ENCODE peak calls at places on chromosomes 5 and 9, in eight cellular contexts. P, X, J, N, M, T, A and O are unnamed samples.

GRCh38 chr5:98769006-98769255 is 4.5 kb upstream of the RGMB start:
- DNase-seq in M (peak), N (no peak), J (peak), P (peak), A (peak), X (peak), T (peak), O (no peak)

GRCh38 chr9:105401651-105402050 is 46.2 kb upstream of the FSD1L start:
- DNase-seq in N (no peak), A (no peak), X (peak), J (no peak), M (no peak), T (no peak), P (no peak), O (no peak)

GRCh38 chr5:154583545-154584168 is 105.6 kb upstream of the HAND1 start:
- DNase-seq in X (no peak), N (peak), T (no peak), P (peak), A (no peak), M (no peak), J (no peak), O (peak)

GRCh38 chr9:117448066-117448465 is 33.2 kb upstream of the ASTN2 start:
- DNase-seq in P (peak), M (no peak), J (no peak), X (no peak), N (no peak), T (no peak), A (no peak), O (no peak)

GRCh38 chr9:14323969-14324366 is 10.0 kb upstream of the NFIB start:
- DNase-seq in J (no peak), M (no peak), X (no peak), N (no peak), A (no peak), T (no peak), P (no peak), O (no peak)

GRCh38 chr5:11588803-11589202 is 315.4 kb downstream of the CTNND2 start:
- DNase-seq in P (no peak), T (no peak), X (no peak), A (no peak), J (peak), N (no peak), M (no peak), O (no peak)

GRCh38 chr5:54874337-54875021 is 110.9 kb downstream of the ESM1 start:
- DNase-seq in M (no peak), J (peak), N (no peak), A (no peak), X (no peak), P (peak), T (no peak), O (peak)

GRCh38 chr5:31743678-31744077 is 104.7 kb downstream of the PDZD2 start:
- DNase-seq in J (no peak), M (no peak), P (no peak), N (no peak), A (no peak), X (no peak), T (no peak), O (no peak)

GRCh38 chr9:69476797-69477196 is 151.8 kb downstream of the ENTREP1 start:
- DNase-seq in N (no peak), P (no peak), J (no peak), X (no peak), M (no peak), T (no peak), A (no peak), O (no peak)

GRCh38 chr5:153447534-153447933 is 42.9 kb upstream of the GRIA1 start:
- DNase-seq in J (no peak), N (no peak), T (no peak), M (no peak), P (no peak), X (no peak), A (no peak), O (no peak)

GRCh38 chr9:91659529-91660294 is 236.1 kb upstream of the NFIL3 start:
- DNase-seq in X (peak), T (no peak), N (peak), P (peak), M (no peak), J (peak), A (no peak), O (peak)

GRCh38 chr9:22413884-22414283 is 32.7 kb upstream of the DMRTA1 start:
- DNase-seq in A (no peak), N (no peak), T (no peak), J (no peak), P (no peak), M (no peak), X (no peak), O (peak)

GRCh38 chr5:133581348-133581747 is 31.0 kb downstream of the FSTL4 start:
- DNase-seq in X (no peak), M (no peak), T (no peak), J (no peak), A (no peak), N (no peak), P (no peak), O (no peak)

GRCh38 chr5:119402081-119402480 is 46.3 kb downstream of the TNFAIP8 start:
- DNase-seq in T (no peak), M (no peak), X (no peak), N (no peak), J (no peak), P (no peak), A (no peak), O (no peak)

GRCh38 chr9:135930446-135931345 is 23.4 kb upstream of the CAMSAP1 start:
- DNase-seq in M (no peak), X (no peak), N (no peak), T (peak), A (no peak), P (no peak), J (no peak), O (no peak)

GRCh38 chr5:72920690-72921089 is 35.2 kb upstream of the FCHO2 start:
- DNase-seq in M (no peak), N (peak), J (no peak), T (no peak), X (no peak), A (no peak), P (peak), O (peak)

GRCh38 chr5:106454651-106455415 is 1215.9 kb downstream of the EFNA5 start:
- DNase-seq in P (peak), T (no peak), X (peak), A (no peak), J (peak), N (peak), M (no peak), O (peak)

GRCh38 chr5:1346627-1347440 is 1.9 kb upstream of the CLPTM1L start:
- DNase-seq in N (no peak), T (no peak), X (no peak), A (no peak), M (no peak), J (no peak), P (no peak), O (no peak)

GRCh38 chr9:35718726-35719511 is 13.1 kb downstream of the TLN1 start:
- DNase-seq in A (no peak), P (no peak), J (no peak), N (no peak), M (no peak), T (no peak), X (no peak), O (peak)

GRCh38 chr5:58462623-58463230 is 2.8 kb upstream of the PLK2 start:
- DNase-seq in X (peak), N (peak), J (no peak), A (peak), M (no peak), T (no peak), P (peak), O (peak)

GRCh38 chr5:3351581-3352442 is 243.8 kb upstream of the IRX1 start:
- DNase-seq in M (no peak), X (no peak), A (no peak), P (no peak), N (no peak), J (no peak), T (no peak), O (no peak)

GRCh38 chr9:128625391-128626145 is 31.1 kb downstream of the DYNC2I2 start:
- DNase-seq in T (no peak), M (no peak), J (no peak), X (no peak), A (no peak), N (no peak), P (no peak), O (no peak)

GRCh38 chr5:171712616-171713015 is 73.0 kb upstream of the SMIM23 start:
- DNase-seq in A (peak), N (no peak), P (no peak), J (no peak), M (no peak), X (no peak), T (no peak), O (no peak)

DNA sequence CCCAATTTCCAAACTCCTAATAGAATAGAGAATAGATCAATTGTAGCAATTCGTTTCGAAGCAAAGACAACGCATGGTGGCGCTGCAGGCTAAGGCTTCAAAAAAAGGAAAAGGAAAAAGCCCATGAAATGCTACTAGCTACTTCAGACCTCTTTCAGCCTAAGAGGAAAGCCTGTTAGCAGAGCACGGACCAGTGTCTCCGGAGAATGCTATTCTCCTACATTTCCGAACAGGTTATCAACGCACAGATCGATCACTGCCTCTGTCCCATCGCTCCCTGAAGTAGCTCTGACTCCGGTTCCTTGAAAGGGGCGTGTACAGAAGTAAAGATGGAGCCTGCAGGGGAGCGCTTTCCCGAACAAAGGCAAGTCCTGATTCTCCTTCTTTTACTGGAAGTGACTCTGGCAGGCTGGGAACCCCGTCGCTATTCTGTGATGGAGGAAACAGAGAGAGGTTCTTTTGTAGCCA is at the start of gene PCDHB15:
- DNase-seq in N (no peak), M (no peak), A (no peak), P (peak), T (no peak), X (peak), J (peak), O (no peak)
- TF ChIP-seq CTCF in N (no peak), M (peak), A (no peak), P (peak), T (no peak), X (no peak), J (peak), O (no peak)

DNA sequence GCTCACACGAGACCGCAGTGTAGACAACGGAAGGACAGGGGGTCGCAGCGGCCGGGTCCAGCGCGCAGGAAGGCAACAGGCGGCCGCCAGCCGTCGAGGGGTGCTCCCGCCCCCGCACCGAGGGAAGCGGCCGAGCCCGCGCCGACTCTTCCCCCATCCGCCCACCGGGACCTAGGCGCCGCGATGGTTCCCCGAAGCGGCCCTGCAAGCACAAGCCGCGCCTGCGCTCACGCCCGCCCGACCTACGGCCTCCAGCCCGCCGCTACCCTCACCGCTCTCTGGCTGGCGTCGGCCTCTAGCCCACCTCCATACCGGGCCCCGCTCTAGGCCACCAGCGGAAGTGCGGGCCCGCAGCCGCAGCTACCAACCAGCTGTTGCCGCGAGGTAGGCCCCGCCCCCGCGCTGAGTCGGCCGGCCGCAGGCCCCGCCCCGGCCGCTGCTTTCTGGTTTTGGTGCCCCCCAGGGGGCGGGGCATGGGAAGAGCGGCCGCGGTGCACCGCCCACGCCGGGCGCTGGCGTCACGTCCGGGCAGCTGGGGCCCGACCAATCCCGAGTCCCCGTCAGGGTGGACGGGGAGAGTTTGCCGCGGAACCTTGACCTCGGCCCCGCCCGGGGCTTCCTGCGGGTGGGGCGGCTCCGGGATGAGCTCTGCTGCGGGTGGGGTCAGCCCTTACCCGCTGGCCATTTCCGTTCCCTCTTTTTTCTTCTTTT is at the start of gene SETX:
- DNase-seq in M (peak), N (peak), J (peak), X (peak), P (peak), A (peak), T (peak), O (peak)
- TF ChIP-seq CTCF in M (no peak), N (no peak), J (no peak), X (no peak), P (no peak), A (no peak), T (no peak), O (no peak)

GRCh38 chr9:28779240-28779639 is 1206.0 kb upstream of the C9orf72 start:
- DNase-seq in A (no peak), X (no peak), M (no peak), J (no peak), N (peak), T (no peak), P (peak), O (peak)

GRCh38 chr9:28770226-28770625 is 1196.9 kb upstream of the C9orf72 start:
- DNase-seq in X (no peak), T (no peak), P (no peak), A (no peak), J (no peak), N (no peak), M (no peak), O (no peak)

GRCh38 chr9:28770827-28771226 is 1197.5 kb upstream of the C9orf72 start:
- DNase-seq in M (no peak), J (no peak), N (no peak), A (no peak), P (no peak), X (no peak), T (no peak), O (no peak)

GRCh38 chr9:28774433-28775029 is 1201.2 kb upstream of the C9orf72 start:
- DNase-seq in T (no peak), P (peak), M (no peak), A (no peak), X (peak), J (no peak), N (peak), O (peak)
- TF ChIP-seq CTCF in T (no peak), P (peak), M (peak), A (no peak), X (peak), J (peak), N (peak), O (peak)

GRCh38 chr5:115169392-115170127 is at the start of gene TRIM36:
- DNase-seq in M (peak), X (peak), N (peak), A (peak), J (peak), T (peak), P (peak), O (peak)
- TF ChIP-seq CTCF in M (peak), X (peak), N (peak), A (no peak), J (no peak), T (peak), P (peak), O (peak)

GRCh38 chr5:15286659-15287058 is 213.3 kb upstream of the FBXL7 start:
- DNase-seq in A (no peak), J (no peak), T (no peak), P (no peak), N (no peak), X (peak), M (no peak), O (no peak)
- TF ChIP-seq CTCF in A (peak), J (no peak), T (no peak), P (no peak), N (no peak), X (peak), M (peak), O (no peak)

GRCh38 chr5:14665110-14665822 is 748 bp downstream of the OTULIN start:
- DNase-seq in M (peak), P (peak), N (peak), T (peak), J (no peak), X (peak), A (no peak), O (peak)
- TF ChIP-seq CTCF in M (no peak), P (no peak), N (no peak), T (no peak), J (no peak), X (no peak), A (no peak), O (no peak)

DNA sequence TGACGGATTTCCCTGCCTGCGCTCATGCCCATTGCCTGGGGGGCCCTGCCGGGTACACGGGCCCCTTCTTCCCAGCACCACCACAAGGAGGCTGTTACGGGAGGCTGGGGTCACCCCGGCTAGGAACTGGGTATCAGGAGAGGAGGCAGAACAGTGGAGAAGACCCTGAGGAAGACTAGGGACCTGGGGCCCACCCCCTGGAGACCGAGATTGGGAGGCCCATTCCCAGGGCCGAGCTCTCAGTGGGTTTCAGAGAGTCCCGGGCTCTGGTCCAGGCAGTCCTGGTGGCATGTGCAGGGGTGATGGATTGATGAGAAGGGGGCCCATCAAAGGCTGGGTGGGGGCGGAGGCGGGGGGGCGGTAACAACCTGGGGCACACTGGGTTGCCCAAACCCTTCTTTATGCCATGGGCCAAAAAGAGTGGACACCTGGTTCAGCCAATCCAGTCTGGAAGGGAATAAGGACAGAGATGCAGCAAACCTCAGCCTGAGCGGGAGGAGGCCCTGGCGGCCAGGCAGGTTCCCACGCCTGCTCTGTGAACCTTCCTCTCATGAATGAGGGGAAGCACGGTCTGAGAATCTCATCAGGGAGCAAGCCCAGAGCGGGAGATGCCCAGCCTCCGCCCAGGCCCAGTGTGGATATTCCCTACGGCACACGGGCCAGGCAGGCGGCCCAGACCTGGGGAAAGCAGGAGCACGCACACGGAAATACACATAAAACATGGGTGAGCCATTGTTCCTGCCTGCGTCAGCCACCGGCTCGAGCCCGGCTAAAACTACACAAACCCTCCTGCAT is 785 bp upstream of the P4HA2 start:
- DNase-seq in J (no peak), A (no peak), M (no peak), P (no peak), X (no peak), T (no peak), N (no peak), O (no peak)
- TF ChIP-seq CTCF in J (no peak), A (no peak), M (no peak), P (no peak), X (no peak), T (no peak), N (no peak), O (peak)

DNA sequence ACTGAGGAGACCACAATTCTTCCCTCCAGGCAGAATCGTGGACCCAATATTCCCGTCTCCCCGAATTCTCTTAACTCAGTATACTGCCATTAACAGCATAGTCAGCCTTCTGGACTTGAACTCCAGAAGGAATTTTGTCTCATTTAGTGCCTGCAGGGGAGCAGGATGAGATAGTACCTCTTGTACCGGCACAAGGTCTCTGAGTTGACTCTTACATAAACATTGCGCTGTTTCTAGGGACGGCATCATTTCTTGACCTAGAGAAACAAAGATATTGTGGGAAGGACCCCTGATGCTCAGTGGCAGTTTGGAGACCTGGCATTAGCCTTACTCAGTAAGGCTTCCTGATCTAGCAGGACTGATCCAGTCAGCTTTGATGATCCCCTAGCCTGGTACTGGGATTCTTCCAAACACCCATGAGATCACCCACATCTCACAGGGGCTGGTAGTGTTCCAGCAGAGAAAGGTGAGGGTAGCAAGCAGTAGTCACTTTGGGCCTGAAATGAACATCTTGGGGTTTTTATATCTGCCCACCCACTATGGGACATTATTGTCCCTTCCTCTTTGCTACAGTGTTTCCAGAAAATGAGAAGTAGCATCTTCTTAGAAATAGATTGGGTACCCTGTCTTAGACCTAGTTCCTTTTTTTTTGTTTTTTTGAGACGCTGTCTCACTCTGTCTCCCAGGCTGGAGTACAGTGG is 249.0 kb upstream of the ANKRD55 start:
- DNase-seq in A (no peak), J (no peak), P (no peak), X (no peak), M (no peak), T (no peak), N (no peak), O (no peak)
- TF ChIP-seq CTCF in A (no peak), J (no peak), P (no peak), X (no peak), M (no peak), T (no peak), N (peak), O (no peak)